ENCODE peak calls at places on chromosomes 16 and 17, in seven cellular contexts. B is T-helper 1 cell; I is activated T-helper 1 cell treated with anti-CD3 and anti-CD28 coated beads, Interleukin-2, amount 50 U/mL, for 16 hours; S is A549; R is germinal center; C is neuronal stem cell; A is NCI-H510A treated with DMSO at 0.1 percent for 48 hours. D is an unnamed sample.

GRCh38 chr17:77973953-77974352 is 15.4 kb downstream of the TNRC6C start:
- DNase-seq in R (no peak), I (no peak), C (no peak), S (no peak), B (no peak), A (no peak), D (no peak)

GRCh38 chr16:16797239-16797638 is 418.3 kb downstream of the NPIPA7 start:
- DNase-seq in C (peak; percentile 32), B (no peak), S (no peak), R (no peak), A (no peak), I (no peak), D (peak; percentile 45)

GRCh38 chr16:9128346-9129342 is 37.2 kb downstream of the HAPSTR1 start:
- DNase-seq in R (no peak), B (no peak), A (no peak), I (no peak), S (no peak), C (no peak), D (no peak)

GRCh38 chr16:71515026-71515425 is 11.2 kb upstream of the CHST4 start:
- DNase-seq in R (no peak), B (no peak), C (no peak), A (no peak), S (no peak), I (no peak), D (no peak)

GRCh38 chr17:27976331-27976730 is 66.1 kb upstream of the NLK start:
- DNase-seq in B (no peak), I (no peak), A (no peak), C (no peak), S (no peak), R (no peak), D (no peak)

GRCh38 chr16:59021751-59022150 is 287.6 kb upstream of the GOT2 start:
- DNase-seq in B (no peak), R (no peak), S (peak; percentile 5), I (no peak), C (no peak), A (no peak), D (no peak)

GRCh38 chr17:61510991-61511390 is 58.8 kb downstream of the TBX4 start:
- DNase-seq in C (no peak), B (no peak), A (no peak), I (no peak), R (no peak), S (no peak), D (no peak)

GRCh38 chr17:77356690-77357201 is 216.0 kb downstream of the SEC14L1 start:
- DNase-seq in I (no peak), A (no peak), B (no peak), S (no peak), R (no peak), C (no peak), D (no peak)

GRCh38 chr16:68664297-68664696 is 19.2 kb downstream of the CDH3 start:
- DNase-seq in C (no peak), I (no peak), B (no peak), S (no peak), A (no peak), R (no peak), D (no peak)

GRCh38 chr16:22233050-22233405 is 26.9 kb downstream of the EEF2K start:
- DNase-seq in B (no peak), R (no peak), I (no peak), C (no peak), S (no peak), A (no peak), D (no peak)

GRCh38 chr17:2122641-2123302 is 67.9 kb downstream of the HIC1 start:
- DNase-seq in I (no peak), B (no peak), R (no peak), S (no peak), A (peak; percentile 2), C (no peak), D (no peak)

GRCh38 chr17:3792481-3792880 is 8.5 kb downstream of the ITGAE start:
- DNase-seq in R (no peak), I (no peak), B (no peak), S (no peak), C (no peak), A (no peak), D (no peak)

GRCh38 chr16:76941091-76941490 is 249.9 kb upstream of the MON1B start:
- DNase-seq in I (no peak), B (no peak), R (no peak), C (no peak), S (no peak), A (no peak), D (no peak)

GRCh38 chr17:45841098-45841497 is 3.6 kb upstream of the SPPL2C start:
- DNase-seq in I (no peak), C (no peak), A (no peak), B (no peak), R (no peak), S (no peak), D (no peak)

GRCh38 chr17:63697341-63698286 is 2.3 kb downstream of the LIMD2 start:
- DNase-seq in I (peak; percentile 68), A (peak; percentile 45), C (no peak), R (peak; percentile 86), S (peak; percentile 69), B (peak; percentile 82), D (peak; percentile 72)

GRCh38 chr16:8204096-8204495 is 386.2 kb downstream of the TMEM114 start:
- DNase-seq in A (no peak), R (no peak), B (no peak), S (no peak), C (no peak), I (no peak), D (no peak)

GRCh38 chr17:40038882-40039513 is 15.2 kb downstream of the MED24 start:
- DNase-seq in S (peak; percentile 68), R (no peak), C (no peak), I (no peak), A (peak; percentile 58), B (no peak), D (no peak)

GRCh38 chr17:62981933-62982332 is 15.9 kb downstream of the TANC2 start:
- DNase-seq in I (no peak), C (no peak), B (no peak), S (peak; percentile 27), A (no peak), R (no peak), D (no peak)

GRCh38 chr17:32281011-32281451 is 15.4 kb downstream of the RHBDL3 start:
- DNase-seq in I (no peak), B (no peak), A (no peak), C (peak; percentile 50), S (no peak), R (no peak), D (no peak)

D was measured in MM.1S.